ENCODE peak calls at places on chromosomes 2 and 18, in nine cellular contexts. Q, T, U, A, N, Y, E, Z and O are unnamed samples.

GRCh38 chr2:63435080-63435479 is 153.2 kb downstream of the WDPCP start:
- DNase-seq in A (no peak), N (no peak), T (no peak), Q (no peak), Z (no peak), Y (no peak), U (no peak), E (no peak), O (no peak)

GRCh38 chr18:45324489-45325111 is 290.7 kb upstream of the SLC14A2 start:
- DNase-seq in U (peak), E (peak), T (no peak), Y (no peak), Z (peak), N (peak), Q (peak), A (no peak), O (no peak)

GRCh38 chr2:173607601-173608311 is 253.1 kb downstream of the CDCA7 start:
- DNase-seq in T (no peak), U (no peak), Q (no peak), N (no peak), E (no peak), Z (no peak), A (no peak), Y (no peak), O (peak)

GRCh38 chr2:196131949-196132925 is 39.1 kb downstream of the STK17B start:
- DNase-seq in Z (no peak), Q (no peak), E (no peak), Y (no peak), T (no peak), A (no peak), U (peak), N (no peak), O (no peak)

GRCh38 chr18:74662622-74663021 is 65.0 kb downstream of the ZNF407 start:
- DNase-seq in N (no peak), T (no peak), Y (no peak), Q (no peak), A (no peak), E (no peak), U (no peak), Z (no peak), O (no peak)

GRCh38 chr2:173249661-173250641 is 104.7 kb upstream of the CDCA7 start:
- DNase-seq in Z (no peak), U (peak), E (no peak), T (no peak), Y (no peak), Q (no peak), A (peak), N (no peak), O (peak)

GRCh38 chr2:156325671-156326385 is 6.7 kb downstream of the NR4A2 start:
- DNase-seq in A (no peak), Y (no peak), E (no peak), N (no peak), T (no peak), U (no peak), Q (no peak), Z (no peak), O (no peak)

GRCh38 chr18:853471-853870 is 41.4 kb upstream of the YES1 start:
- DNase-seq in N (no peak), A (no peak), Y (no peak), U (no peak), Z (no peak), T (no peak), E (no peak), Q (no peak), O (no peak)

GRCh38 chr2:104885119-104885777 is 31.3 kb downstream of the POU3F3 start:
- DNase-seq in Y (no peak), Z (no peak), E (no peak), N (no peak), A (no peak), U (no peak), T (no peak), Q (peak), O (no peak)

GRCh38 chr2:129673881-129674513 is 305.5 kb upstream of the RAB6C start:
- DNase-seq in Y (no peak), Q (no peak), N (no peak), E (no peak), T (no peak), Z (no peak), A (no peak), U (no peak), O (no peak)

GRCh38 chr2:16943279-16943958 is 277.8 kb upstream of the CYRIA start:
- DNase-seq in E (peak), N (no peak), Y (no peak), T (no peak), Z (no peak), U (no peak), A (no peak), Q (no peak), O (no peak)

GRCh38 chr2:190786404-190787166 is 94.0 kb upstream of the GLS start:
- DNase-seq in Y (no peak), Q (no peak), N (no peak), T (no peak), A (peak), U (no peak), Z (no peak), E (no peak), O (no peak)

GRCh38 chr18:9695605-9696004 is 12.5 kb upstream of the RAB31 start:
- DNase-seq in Z (no peak), Y (no peak), N (no peak), Q (no peak), U (no peak), E (no peak), T (no peak), A (no peak), O (no peak)

GRCh38 chr2:240353944-240354343 is 81.5 kb upstream of the GPC1 start:
- DNase-seq in A (no peak), Z (peak), N (no peak), U (no peak), T (no peak), E (no peak), Q (no peak), Y (no peak), O (no peak)

GRCh38 chr2:134943540-134943939 is 24.9 kb downstream of the CCNT2 start:
- DNase-seq in Q (no peak), T (no peak), U (no peak), Z (no peak), Y (no peak), E (no peak), N (no peak), A (no peak), O (no peak)

GRCh38 chr18:76687271-76688006 is 134.9 kb upstream of the ZNF236 start:
- DNase-seq in U (no peak), T (no peak), Y (no peak), Q (no peak), E (peak), Z (no peak), N (no peak), A (peak), O (peak)

GRCh38 chr2:55923091-55923977 is at the start of gene EFEMP1:
- DNase-seq in T (no peak), Y (peak), Q (peak), A (peak), N (no peak), E (peak), Z (peak), U (peak), O (no peak)

GRCh38 chr2:65300134-65300771 is 72.6 kb downstream of the ACTR2 start:
- DNase-seq in N (peak), Q (peak), T (no peak), A (peak), E (peak), U (no peak), Y (peak), Z (peak), O (no peak)

GRCh38 chr2:160389875-160390274 is 103.7 kb downstream of the RBMS1 start:
- DNase-seq in Y (no peak), U (no peak), A (no peak), T (no peak), Q (no peak), N (peak), E (no peak), Z (no peak), O (no peak)

GRCh38 chr2:185433824-185434223 is 304.8 kb upstream of the FSIP2 start:
- DNase-seq in A (peak), E (no peak), T (no peak), U (no peak), N (no peak), Z (no peak), Q (no peak), Y (no peak), O (no peak)

GRCh38 chr2:149645391-149645790 is 57.8 kb upstream of the MMADHC start:
- DNase-seq in A (peak), Z (no peak), Q (no peak), U (no peak), T (no peak), Y (peak), E (no peak), N (no peak), O (peak)

GRCh38 chr2:217994776-217995274 is 8.0 kb downstream of the TNS1 start:
- DNase-seq in Z (no peak), A (peak), N (no peak), T (no peak), U (no peak), Q (no peak), Y (peak), E (no peak), O (no peak)

GRCh38 chr2:43083710-43084698 is 142.4 kb downstream of the ZFP36L2 start:
- DNase-seq in A (peak), Y (no peak), Z (peak), E (peak), N (peak), U (peak), T (no peak), Q (no peak), O (no peak)

GRCh38 chr2:9163306-9164111 is 43.1 kb upstream of the ASAP2 start:
- DNase-seq in N (no peak), A (no peak), Q (no peak), Z (no peak), E (no peak), T (no peak), Y (peak), U (no peak), O (no peak)

GRCh38 chr18:3411854-3412268 is 38.1 kb upstream of the TGIF1 start:
- DNase-seq in T (no peak), Z (no peak), N (no peak), Q (no peak), Y (peak), U (no peak), A (no peak), E (no peak), O (no peak)

GRCh38 chr2:212646698-212647097 is 108.1 kb upstream of the ERBB4 start:
- DNase-seq in Z (no peak), Y (peak), E (no peak), U (no peak), T (no peak), A (peak), N (peak), Q (no peak), O (no peak)

GRCh38 chr2:29847901-29848300 is 73.5 kb downstream of the ALK start:
- DNase-seq in Y (no peak), Z (no peak), N (no peak), Q (no peak), E (no peak), A (no peak), T (no peak), U (peak), O (no peak)

GRCh38 chr2:20091305-20091991 is 40.0 kb upstream of the LAPTM4A start:
- DNase-seq in E (peak), Z (no peak), N (peak), A (peak), Y (peak), Q (peak), U (no peak), T (no peak), O (no peak)

GRCh38 chr2:20355131-20355530 is 4.5 kb upstream of the PUM2 start:
- DNase-seq in N (peak), Q (no peak), Y (no peak), U (no peak), E (peak), A (no peak), Z (no peak), T (no peak), O (no peak)

GRCh38 chr2:239151201-239152131 is 249.4 kb downstream of the HDAC4 start:
- DNase-seq in N (no peak), Z (peak), U (no peak), A (no peak), T (no peak), E (no peak), Y (no peak), Q (peak), O (no peak)

GRCh38 chr2:40213071-40213470 is 238.8 kb downstream of the SLC8A1 start:
- DNase-seq in Y (peak), A (peak), Z (no peak), Q (no peak), N (no peak), U (peak), T (no peak), E (no peak), O (no peak)

GRCh38 chr2:232286011-232286868 is 92.3 kb upstream of the ALPP start:
- DNase-seq in Q (no peak), Y (no peak), E (no peak), U (no peak), T (no peak), A (no peak), Z (no peak), N (no peak), O (no peak)

GRCh38 chr2:220556658-220557057 is 929.2 kb downstream of the SLC4A3 start:
- DNase-seq in A (peak), U (no peak), N (no peak), Z (no peak), Q (no peak), T (no peak), E (no peak), Y (peak), O (no peak)

GRCh38 chr2:54723300-54724149 is at the start of gene EML6:
- DNase-seq in T (peak), U (peak), Y (peak), Z (peak), Q (peak), E (peak), A (peak), N (peak), O (peak)

GRCh38 chr2:10382313-10383061 is 65.6 kb downstream of the ODC1 start:
- DNase-seq in T (no peak), U (peak), Y (no peak), N (no peak), E (no peak), Q (no peak), A (no peak), Z (peak), O (peak)

GRCh38 chr2:96926791-96927190 is 56.9 kb upstream of the SEMA4C start:
- DNase-seq in Y (no peak), A (no peak), T (no peak), N (no peak), E (no peak), U (no peak), Z (peak), Q (no peak), O (no peak)

GRCh38 chr18:22924589-22924988 is 8.5 kb upstream of the RBBP8 start:
- DNase-seq in Q (no peak), Y (no peak), U (no peak), Z (no peak), E (no peak), N (no peak), T (no peak), A (no peak), O (no peak)

GRCh38 chr18:68915066-68915465 is 117.2 kb downstream of the CCDC102B start:
- DNase-seq in A (no peak), E (no peak), Y (no peak), U (no peak), T (no peak), N (no peak), Q (no peak), Z (no peak), O (no peak)